ENCODE peak calls at places on chromosome 20, in four cellular contexts. R is neural progenitor cell, K is heart left ventricle, Z is gastrocnemius medialis. F is an unnamed sample. For H3K4me1, the result is how much of the 10 kb centered on the place peaks cover.

GRCh38 chr20:32497589-32498224 is 87.4 kb downstream of the NOL4L start:
- DNase-seq in R (no peak), K (no peak), Z (no peak), F (no peak)

GRCh38 chr20:62576815-62577214 is 65.5 kb upstream of the SLCO4A1 start:
- DNase-seq in R (peak), K (peak), Z (no peak), F (no peak)

GRCh38 chr20:15012551-15012950 is 675.1 kb upstream of the FLRT3 start:
- DNase-seq in R (peak), K (no peak), Z (no peak), F (no peak)

GRCh38 chr20:49483706-49484101 is 1.2 kb upstream of the KCNB1 start:
- DNase-seq in R (peak), K (no peak), Z (no peak), F (no peak)

GRCh38 chr20:49543071-49543857 is 24.7 kb downstream of the PTGIS start:
- DNase-seq in R (no peak), K (no peak), Z (no peak), F (peak)

GRCh38 chr20:43432498-43432897 is 25.2 kb upstream of the SRSF6 start:
- DNase-seq in R (no peak), K (no peak), Z (no peak), F (no peak)

GRCh38 chr20:61161649-61162210 is 90.3 kb upstream of the CDH4 start:
- DNase-seq in R (no peak), K (no peak), Z (no peak), F (no peak)

GRCh38 chr20:46133886-46134654 is 16.0 kb downstream of the CD40 start:
- DNase-seq in R (no peak), K (no peak), Z (no peak), F (no peak)

GRCh38 chr20:49982346-49983122 is at the start of gene SNAI1:
- DNase-seq in R (peak), K (peak), Z (peak), F (peak)

GRCh38 chr20:14477125-14477524 is 139.7 kb upstream of the FLRT3 start:
- DNase-seq in R (no peak), K (no peak), Z (no peak), F (no peak)

GRCh38 chr20:11891827-11892521 is 25.7 kb upstream of the BTBD3 start:
- DNase-seq in R (peak), K (peak), Z (peak), F (peak)

GRCh38 chr20:43721429-43722152 is 5.2 kb downstream of the GTSF1L start:
- DNase-seq in R (peak), K (no peak), Z (no peak), F (no peak)

GRCh38 chr20:10433014-10433622 is 904 bp downstream of the MKKS start:
- DNase-seq in R (peak), K (no peak), Z (no peak), F (no peak)

GRCh38 chr20:10434467-10434831 is 427 bp upstream of the MKKS start:
- DNase-seq in R (peak), K (peak), Z (peak), F (peak)

GRCh38 chr20:10436053-10436699 is 1.1 kb downstream of the SLX4IP start:
- DNase-seq in R (no peak), K (no peak), Z (no peak), F (no peak)

GRCh38 chr20:10433623-10434466 is at the start of gene MKKS:
- DNase-seq in R (peak), K (peak), Z (peak), F (peak)

DNA sequence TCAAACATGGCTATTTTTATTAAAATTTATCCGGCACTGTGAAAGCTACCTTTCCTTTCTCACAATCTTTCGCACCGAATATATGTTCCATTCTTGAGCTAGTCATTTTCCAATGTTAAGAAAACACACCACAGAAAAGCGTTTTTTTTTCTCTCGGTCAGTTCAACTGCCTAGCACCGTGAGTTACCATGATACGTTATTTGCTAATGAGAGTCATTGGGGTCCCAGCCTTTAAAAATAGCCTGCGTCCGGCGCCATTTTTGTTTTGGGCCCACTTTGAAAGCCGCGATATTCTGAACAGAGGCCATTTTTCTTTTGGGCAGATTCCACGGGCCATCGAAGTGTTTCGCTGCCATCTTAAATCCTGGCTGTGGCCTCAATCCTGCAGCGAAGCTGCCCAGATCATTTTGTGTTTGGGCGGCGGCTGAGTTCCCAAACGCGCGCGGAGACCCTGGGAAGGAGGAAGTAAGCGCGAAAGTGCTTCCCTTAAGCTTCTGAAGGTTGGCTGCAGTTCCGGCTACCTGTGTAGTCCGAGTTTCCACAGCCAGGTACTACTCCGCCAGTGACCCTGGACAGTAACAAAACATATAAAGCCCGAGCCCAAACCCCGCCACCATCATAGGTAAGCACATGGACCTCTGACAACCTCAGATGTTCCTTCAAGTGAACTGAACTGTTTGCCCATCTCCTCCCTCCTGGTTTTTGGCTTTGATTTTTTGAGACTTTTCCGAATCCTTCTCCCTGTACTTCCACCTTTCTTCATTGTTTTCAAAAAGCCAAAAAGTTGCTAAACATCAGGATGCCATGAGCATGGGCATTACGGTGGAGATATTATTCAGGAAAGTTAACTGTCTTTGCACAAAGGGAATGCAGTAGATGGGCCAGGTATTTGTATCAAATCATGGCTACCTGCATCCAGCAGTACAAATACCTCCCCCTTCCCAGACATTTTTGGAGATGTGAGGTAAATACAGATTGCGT is at the start of gene SLX4IP:
- DNase-seq in R (peak), K (peak), Z (peak), F (peak)
- H3K4me1 ChIP-seq in R (under half), K (under half), Z (under half), F (under half)

GRCh38 chr20:53752583-53752970 is 158.9 kb upstream of the ZNF217 start:
- DNase-seq in R (no peak), K (no peak), Z (no peak), F (no peak)

GRCh38 chr20:53751394-53752368 is 158.0 kb upstream of the ZNF217 start:
- DNase-seq in R (no peak), K (no peak), Z (no peak), F (no peak)

GRCh38 chr20:53748821-53749402 is 155.3 kb upstream of the ZNF217 start:
- DNase-seq in R (no peak), K (no peak), Z (no peak), F (no peak)

GRCh38 chr20:53749499-53749898 is 155.9 kb upstream of the ZNF217 start:
- DNase-seq in R (no peak), K (no peak), Z (no peak), F (no peak)

GRCh38 chr20:53750827-53751393 is 157.3 kb upstream of the ZNF217 start:
- DNase-seq in R (no peak), K (no peak), Z (no peak), F (no peak)
- H3K4me1 ChIP-seq in R (under half), K (under half), Z (under half), F (under half)

GRCh38 chr20:13207016-13207415 is 14.1 kb upstream of the ISM1 start:
- DNase-seq in R (no peak), K (no peak), Z (no peak), F (no peak)
- H3K4me1 ChIP-seq in R (under half), K (under half), Z (under half), F (under half)

GRCh38 chr20:58403272-58403671 is 14.2 kb downstream of the VAPB start:
- DNase-seq in R (no peak), K (no peak), Z (no peak), F (no peak)

GRCh38 chr20:58399926-58400325 is 10.9 kb downstream of the VAPB start:
- DNase-seq in R (no peak), K (no peak), Z (no peak), F (no peak)

GRCh38 chr20:58402827-58403226 is 13.8 kb downstream of the VAPB start:
- DNase-seq in R (no peak), K (no peak), Z (no peak), F (no peak)

GRCh38 chr20:58402305-58402704 is 13.3 kb downstream of the VAPB start:
- DNase-seq in R (no peak), K (no peak), Z (no peak), F (no peak)

GRCh38 chr20:58401123-58401639 is 12.2 kb downstream of the VAPB start:
- DNase-seq in R (no peak), K (no peak), Z (no peak), F (no peak)
- H3K4me1 ChIP-seq in R (under half), K (under half), Z (half or more), F (under half)

GRCh38 chr20:25480156-25480555 is 72.7 kb downstream of the GINS1 start:
- DNase-seq in R (no peak), K (peak), Z (no peak), F (no peak)

GRCh38 chr20:25480797-25481196 is 73.3 kb downstream of the GINS1 start:
- DNase-seq in R (no peak), K (no peak), Z (no peak), F (no peak)

GRCh38 chr20:25483431-25484132 is 76.1 kb downstream of the GINS1 start:
- DNase-seq in R (no peak), K (no peak), Z (no peak), F (no peak)

GRCh38 chr20:25481235-25481917 is 73.9 kb downstream of the GINS1 start:
- DNase-seq in R (no peak), K (no peak), Z (no peak), F (no peak)

GRCh38 chr20:25481918-25482253 is 74.4 kb downstream of the GINS1 start:
- DNase-seq in R (no peak), K (no peak), Z (no peak), F (no peak)
- H3K4me1 ChIP-seq in R (under half), K (under half), Z (under half), F (under half)

GRCh38 chr20:4811661-4812181 is 90.0 kb downstream of the PRND start:
- DNase-seq in R (no peak), K (peak), Z (peak), F (peak)
- H3K4me1 ChIP-seq in R (under half), K (under half), Z (under half), F (under half)